ENCODE peak calls at places on chromosomes 7 and 10, in five cellular contexts. One of them, this sample, is unnamed.
A peak's percentile ranks its signal among the peaks of the same experiment; 100 is the strongest.

GRCh38 chr10:113272511-113272910 is 280.3 kb upstream of the HABP2 start:
- DNase-seq in NCI-H1105: no peak
- DNase-seq in mucosa of gallbladder: no peak
- DNase-seq in heart right ventricle: peak; percentile 26
- DNase-seq in astrocyte: no peak
- DNase-seq in this sample: no peak

GRCh38 chr10:1094112-1095057 is 38.2 kb downstream of the WDR37 start:
- DNase-seq in heart right ventricle: no peak
- DNase-seq in NCI-H1105: no peak
- DNase-seq in astrocyte: no peak
- DNase-seq in mucosa of gallbladder: no peak
- DNase-seq in this sample: no peak

GRCh38 chr10:47165711-47166404 is 134.1 kb upstream of the GDF10 start:
- DNase-seq in mucosa of gallbladder: peak; percentile 54
- DNase-seq in NCI-H1105: no peak
- DNase-seq in astrocyte: peak; percentile 44
- DNase-seq in heart right ventricle: peak; percentile 62
- DNase-seq in this sample: no peak

GRCh38 chr7:130489140-130489967 is 2.5 kb upstream of the MEST start:
- DNase-seq in heart right ventricle: no peak
- DNase-seq in mucosa of gallbladder: no peak
- DNase-seq in NCI-H1105: no peak
- DNase-seq in astrocyte: peak; percentile 98
- DNase-seq in this sample: no peak

GRCh38 chr7:69630292-69630691 is 32.0 kb downstream of the AUTS2 start:
- DNase-seq in astrocyte: peak; percentile 94
- DNase-seq in NCI-H1105: no peak
- DNase-seq in mucosa of gallbladder: no peak
- DNase-seq in heart right ventricle: no peak
- DNase-seq in this sample: no peak

GRCh38 chr7:47803846-47804245 is 144.4 kb downstream of the PKD1L1 start:
- DNase-seq in heart right ventricle: no peak
- DNase-seq in astrocyte: no peak
- DNase-seq in NCI-H1105: no peak
- DNase-seq in mucosa of gallbladder: no peak
- DNase-seq in this sample: no peak

GRCh38 chr7:19026888-19027287 is 90.5 kb downstream of the TWIST1 start:
- DNase-seq in astrocyte: peak; percentile 40
- DNase-seq in heart right ventricle: no peak
- DNase-seq in NCI-H1105: no peak
- DNase-seq in mucosa of gallbladder: no peak
- DNase-seq in this sample: no peak

GRCh38 chr10:28139138-28139537 is 140.3 kb upstream of the ODAD2 start:
- DNase-seq in astrocyte: peak; percentile 54
- DNase-seq in mucosa of gallbladder: no peak
- DNase-seq in NCI-H1105: no peak
- DNase-seq in heart right ventricle: no peak
- DNase-seq in this sample: no peak

This sample was measured in NCI-H2227 treated with DMSO at 0.1 percent for 48 hours.